ENCODE peak calls at places on chromosomes 11 and 22, in six cellular contexts. Q is A549, Y is Peyer's patch, F is K562, V is endothelial cell of umbilical vein, U is thyroid gland. N is an unnamed sample.

GRCh38 chr22:43642807-43643206 is 169.3 kb downstream of the EFCAB6 start:
- DNase-seq in Q (no peak), U (no peak), Y (no peak), F (no peak), V (no peak), N (peak)

GRCh38 chr11:69921429-69922014 is 102.3 kb upstream of the FGF3 start:
- DNase-seq in Q (no peak), Y (peak), U (no peak), V (no peak), F (no peak), N (peak)

GRCh38 chr11:114877976-114878375 is 199.6 kb downstream of the NXPE2 start:
- DNase-seq in Y (no peak), F (no peak), U (no peak), V (no peak), Q (no peak), N (no peak)

GRCh38 chr11:14584595-14584994 is 59.0 kb upstream of the PDE3B start:
- DNase-seq in F (no peak), Q (no peak), Y (peak), U (no peak), V (no peak), N (no peak)

GRCh38 chr11:128624269-128625170 is 37.2 kb upstream of the ETS1 start:
- DNase-seq in V (no peak), F (no peak), U (peak), Y (peak), Q (no peak), N (no peak)

GRCh38 chr22:26333088-26333800 is 95.8 kb upstream of the ASPHD2 start:
- DNase-seq in Q (no peak), Y (no peak), U (no peak), V (no peak), F (no peak), N (no peak)

GRCh38 chr22:29219881-29220670 is 14.4 kb downstream of the EMID1 start:
- DNase-seq in U (no peak), Q (no peak), Y (no peak), F (no peak), V (no peak), N (no peak)

GRCh38 chr11:78061088-78061920 is 2.4 kb upstream of the THRSP start:
- DNase-seq in Y (no peak), Q (no peak), V (no peak), U (peak), F (no peak), N (no peak)

GRCh38 chr22:45208993-45209838 is 31.5 kb downstream of the KIAA0930 start:
- DNase-seq in Y (no peak), F (peak), Q (no peak), U (no peak), V (peak), N (no peak)

GRCh38 chr11:1220941-1221721 is 1.7 kb upstream of the MUC5B start:
- DNase-seq in Q (no peak), Y (no peak), U (no peak), V (no peak), F (no peak), N (peak)

GRCh38 chr22:41524283-41524682 is 20.0 kb downstream of the POLR3H start:
- DNase-seq in F (no peak), V (peak), Y (peak), U (peak), Q (no peak), N (no peak)

GRCh38 chr22:40044870-40045834 is 50.4 kb downstream of the FAM83F start:
- DNase-seq in F (peak), V (peak), Q (peak), U (peak), Y (peak), N (no peak)

GRCh38 chr11:117591316-117592039 is 205.5 kb downstream of the DSCAML1 start:
- DNase-seq in Q (no peak), U (no peak), F (no peak), V (no peak), Y (peak), N (no peak)

GRCh38 chr11:35040221-35040942 is 98.6 kb upstream of the CD44 start:
- DNase-seq in F (peak), V (no peak), Q (peak), U (no peak), Y (peak), N (no peak)

GRCh38 chr11:59223611-59224010 is 10.9 kb upstream of the MPEG1 start:
- DNase-seq in F (no peak), Y (no peak), U (no peak), V (no peak), Q (no peak), N (no peak)

GRCh38 chr22:35401863-35402262 is 1.9 kb downstream of the MCM5 start:
- DNase-seq in V (no peak), Q (no peak), Y (no peak), F (no peak), U (no peak), N (no peak)

GRCh38 chr11:18853086-18853720 is 61.6 kb upstream of the PTPN5 start:
- DNase-seq in V (peak), Y (no peak), F (no peak), Q (peak), U (peak), N (no peak)

GRCh38 chr11:33553486-33553885 is 147.1 kb downstream of the C11orf91 start:
- DNase-seq in F (no peak), Q (no peak), V (peak), U (no peak), Y (no peak), N (no peak)

GRCh38 chr22:23182289-23183106 is 2.2 kb downstream of the BCR start:
- DNase-seq in U (peak), F (peak), V (peak), Y (no peak), Q (no peak), N (no peak)

GRCh38 chr22:22424210-22424800 is 84.2 kb downstream of the ZNF280B start:
- DNase-seq in V (no peak), Q (no peak), F (no peak), Y (no peak), U (no peak), N (peak)

GRCh38 chr11:914747-915493 is 4.3 kb upstream of the CHID1 start:
- DNase-seq in V (no peak), Y (peak), F (no peak), Q (no peak), U (peak), N (peak)

GRCh38 chr22:31329029-31329428 is 17.1 kb downstream of the PATZ1 start:
- DNase-seq in Q (no peak), U (no peak), V (no peak), Y (no peak), F (no peak), N (no peak)

GRCh38 chr11:134270250-134270714 is 5.9 kb upstream of the GLB1L3 start:
- DNase-seq in U (no peak), Q (peak), V (no peak), Y (peak), F (peak), N (peak)
- TF ChIP-seq CTCF in U (no peak), Q (no peak), V (peak), Y (no peak), F (peak), N (no peak)

GRCh38 chr11:66069715-66070603 is at the start of gene PACS1:
- DNase-seq in Q (peak), Y (peak), U (peak), F (peak), V (peak), N (peak)
- TF ChIP-seq POLR2A in Q (peak), Y (peak), U (peak), F (peak), V (peak), N (no peak)

GRCh38 chr11:38182126-38182907 is 1584.3 kb upstream of the RAG2 start:
- DNase-seq in F (no peak), U (no peak), Q (no peak), V (no peak), Y (no peak), N (no peak)

GRCh38 chr11:38173671-38174070 is 1575.6 kb upstream of the RAG2 start:
- DNase-seq in V (no peak), U (no peak), Y (no peak), F (no peak), Q (no peak), N (no peak)

DNA sequence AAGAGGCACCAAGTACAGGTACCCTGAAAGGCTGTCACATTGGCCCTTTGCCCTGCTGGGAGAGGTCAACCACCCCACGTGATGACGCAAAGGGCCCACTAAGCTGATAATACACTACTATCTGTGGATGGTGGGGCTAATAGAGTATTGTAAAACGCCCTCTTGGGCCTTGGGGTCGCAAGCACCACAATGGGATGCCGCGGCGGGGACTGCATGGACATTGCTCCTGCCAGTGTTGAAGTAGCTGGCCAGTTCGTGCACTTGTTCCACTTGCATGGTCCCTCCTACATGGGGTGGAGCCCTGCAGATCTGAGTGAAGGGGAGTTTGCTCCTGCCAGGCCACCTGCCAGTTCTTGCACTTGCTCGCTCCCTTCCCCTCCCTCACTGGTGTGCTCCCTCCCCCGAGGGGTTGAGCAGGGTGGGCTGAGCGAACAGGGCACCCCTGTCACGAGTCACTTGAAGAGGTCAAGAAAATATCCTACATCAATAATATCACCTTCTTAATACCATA is 1578.8 kb upstream of the RAG2 start:
- DNase-seq in V (no peak), U (no peak), Q (no peak), Y (no peak), F (no peak), N (no peak)
- TF ChIP-seq CTCF in V (no peak), U (no peak), Q (no peak), Y (no peak), F (no peak), N (no peak)

GRCh38 chr11:131375936-131376335 is 5.5 kb downstream of the NTM start:
- DNase-seq in F (no peak), Q (no peak), Y (no peak), V (no peak), U (no peak), N (no peak)
- TF ChIP-seq POLR2A in F (no peak), Q (no peak), Y (no peak), V (no peak), U (no peak), N (no peak)